ENCODE peak calls at places on chromosomes 12 and 14, in ten cellular contexts. V is ACHN; G is omental fat pad; Z is AG20443; T is NCI-H1694 treated with DMSO at 0.1 percent for 48 hours; W is CD4-positive, CD25-positive, alpha-beta regulatory T cell; B is KBM-7; O is H4; I is activated T-helper 9 cell treated with anti-CD3 and anti-CD28 coated beads, Interleukin-2, amount 50 U/mL, for 16 hours; D is ELR. P is an unnamed sample.

GRCh38 chr12:43104524-43104923 is 447.5 kb downstream of the ADAMTS20 start:
- DNase-seq in D (peak), B (no peak), Z (no peak), W (no peak), V (no peak), O (peak), G (no peak), I (no peak), T (no peak), P (no peak)

GRCh38 chr12:64824500-64825142 is at the start of gene TBC1D30:
- DNase-seq in W (peak), V (no peak), I (no peak), Z (peak), G (no peak), B (peak), O (no peak), D (peak), T (peak), P (peak)

GRCh38 chr14:99078426-99078825 is 193.6 kb downstream of the BCL11B start:
- DNase-seq in V (no peak), I (no peak), G (no peak), B (no peak), D (no peak), T (no peak), Z (no peak), W (no peak), O (no peak), P (no peak)

GRCh38 chr12:14836336-14837210 is 6.8 kb downstream of the ART4 start:
- DNase-seq in D (peak), G (no peak), V (peak), Z (peak), T (no peak), I (no peak), W (no peak), B (no peak), O (peak), P (no peak)

GRCh38 chr12:109165599-109165998 is 49.2 kb downstream of the ACACB start:
- DNase-seq in Z (no peak), B (no peak), I (no peak), W (no peak), D (peak), V (no peak), T (no peak), G (no peak), O (no peak), P (no peak)

GRCh38 chr12:1908758-1909157 is 9.7 kb downstream of the CACNA2D4 start:
- DNase-seq in I (no peak), D (no peak), T (no peak), B (no peak), W (no peak), V (no peak), Z (peak), O (peak), G (no peak), P (no peak)

GRCh38 chr14:68631691-68632590 is 160.9 kb downstream of the ZFP36L1 start:
- DNase-seq in Z (no peak), G (no peak), I (no peak), B (no peak), O (no peak), T (no peak), D (no peak), V (no peak), W (no peak), P (peak)

GRCh38 chr12:6851921-6852650 is at the start of gene USP5:
- DNase-seq in V (peak), Z (peak), I (peak), T (peak), O (peak), B (peak), G (peak), D (peak), W (peak), P (peak)

GRCh38 chr14:33127531-33127930 is 188.9 kb downstream of the NPAS3 start:
- DNase-seq in V (no peak), G (no peak), B (no peak), D (peak), I (no peak), O (no peak), Z (no peak), T (no peak), W (no peak), P (no peak)

GRCh38 chr12:92259852-92260251 is 114.2 kb upstream of the BTG1 start:
- DNase-seq in T (no peak), G (no peak), V (no peak), I (no peak), O (no peak), D (peak), B (no peak), W (no peak), Z (no peak), P (no peak)

GRCh38 chr12:131456301-131457027 is 254.4 kb upstream of the SFSWAP start:
- DNase-seq in I (no peak), D (no peak), V (no peak), B (no peak), G (no peak), O (no peak), W (no peak), T (no peak), Z (no peak), P (no peak)

GRCh38 chr14:58171090-58171489 is 19.1 kb upstream of the ARMH4 start:
- DNase-seq in W (peak), I (peak), O (peak), D (peak), B (peak), G (peak), T (peak), Z (peak), V (peak), P (peak)

GRCh38 chr12:47715393-47715876 is 9.6 kb upstream of the RPAP3 start:
- DNase-seq in G (peak), D (peak), Z (peak), T (peak), W (peak), I (peak), O (peak), B (peak), V (peak), P (peak)

GRCh38 chr14:78092040-78092439 is 78.1 kb upstream of the NRXN3 start:
- DNase-seq in I (no peak), D (no peak), T (no peak), Z (no peak), G (no peak), W (no peak), O (no peak), V (no peak), B (no peak), P (no peak)

P was measured in esophagus muscularis mucosa.